ENCODE peak calls at places on chromosomes 1 and 21, in six cellular contexts. B, Z, F, M, Y and S are unnamed samples.

GRCh38 chr1:204630460-204630905 is 55.1 kb downstream of the LRRN2 start:
- DNase-seq in B (no peak), Z (no peak), F (no peak), M (no peak), Y (no peak), S (no peak)

GRCh38 chr1:31479801-31480200 is 66.8 kb downstream of the SERINC2 start:
- DNase-seq in B (no peak), Z (no peak), F (no peak), M (no peak), Y (no peak), S (no peak)

GRCh38 chr1:36542024-36542961 is 59.6 kb upstream of the CSF3R start:
- DNase-seq in B (no peak), Z (peak; percentile 1), F (no peak), M (peak; percentile 38), Y (no peak), S (no peak)

GRCh38 chr1:227747948-227748495 is 12.8 kb downstream of the SNAP47 start:
- DNase-seq in B (no peak), Z (no peak), F (no peak), M (peak; percentile 38), Y (no peak), S (no peak)

GRCh38 chr1:183023146-183023600 is at the start of gene LAMC1:
- DNase-seq in B (peak; percentile 70), Z (peak; percentile 80), F (peak; percentile 72), M (peak; percentile 84), Y (no peak), S (peak; percentile 28)

GRCh38 chr21:43868461-43868860 is 3.4 kb downstream of the AGPAT3 start:
- DNase-seq in B (no peak), Z (no peak), F (no peak), M (no peak), Y (no peak), S (peak; percentile 82)

GRCh38 chr1:6351480-6352137 is 42.0 kb downstream of the ACOT7 start:
- DNase-seq in B (no peak), Z (peak; percentile 45), F (peak; percentile 68), M (no peak), Y (no peak), S (peak; percentile 79)

GRCh38 chr1:172574080-172574479 is 41.1 kb downstream of the SUCO start:
- DNase-seq in B (no peak), Z (no peak), F (no peak), M (no peak), Y (no peak), S (no peak)

GRCh38 chr1:55275976-55276375 is 60.8 kb upstream of the USP24 start:
- DNase-seq in B (no peak), Z (no peak), F (no peak), M (no peak), Y (no peak), S (no peak)

GRCh38 chr1:70536708-70537398 is 125.8 kb downstream of the CTH start:
- DNase-seq in B (no peak), Z (no peak), F (no peak), M (no peak), Y (no peak), S (no peak)

GRCh38 chr1:189970331-189971230 is 507.1 kb downstream of the BRINP3 start:
- DNase-seq in B (no peak), Z (no peak), F (peak; percentile 21), M (no peak), Y (no peak), S (no peak)

GRCh38 chr1:115476616-115477015 is 138.6 kb upstream of the NGF start:
- DNase-seq in B (no peak), Z (no peak), F (no peak), M (peak; percentile 29), Y (no peak), S (no peak)